ENCODE peak calls at places on chromosomes 16 and 17, in ten cellular contexts. X, A, R, T, Y, N, J, F, H and Q are unnamed samples.

GRCh38 chr16:19389246-19389645 is 28.4 kb upstream of the TMC5 start:
- DNase-seq in A (peak), N (peak), Y (peak), J (no peak), F (peak), X (peak), H (no peak), R (peak), T (peak), Q (peak)

GRCh38 chr17:11889266-11889665 is 108.0 kb downstream of the ZNF18 start:
- DNase-seq in J (no peak), A (no peak), Y (no peak), H (no peak), F (no peak), R (no peak), T (no peak), N (no peak), X (no peak), Q (no peak)

GRCh38 chr16:6153901-6154300 is 1056.3 kb upstream of the EEF2KMT start:
- DNase-seq in T (no peak), X (no peak), Y (no peak), J (no peak), N (no peak), A (no peak), R (no peak), F (no peak), H (no peak), Q (no peak)

GRCh38 chr16:29898786-29899515 is 399 bp downstream of the SEZ6L2 start:
- DNase-seq in T (no peak), N (peak), F (peak), R (peak), H (peak), Y (no peak), J (no peak), A (no peak), X (no peak), Q (no peak)

GRCh38 chr16:4604401-4604800 is 10.3 kb downstream of the UBALD1 start:
- DNase-seq in N (no peak), H (no peak), F (no peak), J (no peak), X (no peak), A (no peak), T (no peak), Y (no peak), R (no peak), Q (no peak)

GRCh38 chr17:42288078-42288984 is at the start of gene STAT5A:
- DNase-seq in N (peak), F (no peak), J (peak), A (peak), Y (peak), X (peak), H (peak), T (peak), R (peak), Q (peak)

GRCh38 chr16:64390102-64390501 is 731.8 kb downstream of the CDH11 start:
- DNase-seq in F (no peak), J (no peak), H (no peak), Y (no peak), X (no peak), T (no peak), A (no peak), R (no peak), N (no peak), Q (no peak)

GRCh38 chr16:67672739-67673662 is 6.4 kb downstream of the C16orf86 start:
- DNase-seq in J (no peak), T (peak), Y (peak), N (peak), H (peak), R (peak), F (peak), X (peak), A (peak), Q (peak)

GRCh38 chr16:70703835-70704381 is 18.1 kb upstream of the MTSS2 start:
- DNase-seq in A (no peak), Y (no peak), T (no peak), R (no peak), J (peak), X (no peak), N (no peak), F (no peak), H (no peak), Q (no peak)

GRCh38 chr16:23974223-23974622 is 138.4 kb downstream of the PRKCB start:
- DNase-seq in R (no peak), A (no peak), F (no peak), H (no peak), T (no peak), J (no peak), X (no peak), N (no peak), Y (no peak), Q (no peak)

GRCh38 chr16:57253410-57253927 is 8.4 kb downstream of the ARL2BP start:
- DNase-seq in X (no peak), R (no peak), H (no peak), N (peak), T (no peak), J (no peak), A (no peak), Y (no peak), F (no peak), Q (no peak)

GRCh38 chr17:17127730-17128291 is 78.3 kb downstream of the PLD6 start:
- DNase-seq in H (no peak), J (no peak), Y (no peak), T (no peak), N (peak), R (no peak), X (no peak), A (no peak), F (no peak), Q (no peak)

GRCh38 chr17:7613769-7614421 is 802 bp downstream of the FXR2 start:
- DNase-seq in X (no peak), A (no peak), Y (no peak), F (no peak), H (peak), N (peak), R (no peak), T (peak), J (peak), Q (no peak)

GRCh38 chr17:4712526-4712925 is 2.1 kb downstream of the ARRB2 start:
- DNase-seq in H (no peak), A (no peak), J (no peak), F (no peak), X (no peak), N (no peak), T (no peak), Y (no peak), R (no peak), Q (no peak)

GRCh38 chr17:77233635-77234334 is 93.0 kb downstream of the SEC14L1 start:
- DNase-seq in T (no peak), R (no peak), X (no peak), N (peak), Y (no peak), A (peak), J (no peak), F (peak), H (no peak), Q (no peak)

GRCh38 chr17:37744961-37745800 is at the start of gene HNF1B:
- DNase-seq in Y (no peak), A (peak), T (peak), J (no peak), F (no peak), X (no peak), R (no peak), N (no peak), H (no peak), Q (peak)

GRCh38 chr16:5504028-5504758 is 406.6 kb upstream of the EEF2KMT start:
- DNase-seq in Y (no peak), J (no peak), X (no peak), A (no peak), T (no peak), N (no peak), H (no peak), R (peak), F (no peak), Q (no peak)

GRCh38 chr16:57039148-57039812 is 49.9 kb downstream of the NLRC5 start:
- DNase-seq in J (no peak), A (peak), Y (no peak), N (peak), T (peak), X (no peak), H (peak), F (no peak), R (no peak), Q (peak)

GRCh38 chr17:77394540-77395295 is 253.9 kb downstream of the SEC14L1 start:
- DNase-seq in H (no peak), T (no peak), J (no peak), N (no peak), A (no peak), F (peak), R (no peak), X (no peak), Y (no peak), Q (no peak)

GRCh38 chr16:11363927-11364258 is 18.6 kb downstream of the RMI2 start:
- DNase-seq in H (no peak), A (no peak), T (no peak), X (no peak), J (no peak), R (no peak), F (no peak), Y (no peak), N (no peak), Q (no peak)

GRCh38 chr17:72387487-72387886 is 266.7 kb downstream of the SOX9 start:
- DNase-seq in A (no peak), T (no peak), R (no peak), J (no peak), X (no peak), Y (no peak), H (peak), F (peak), N (peak), Q (no peak)

GRCh38 chr16:278863-279366 is 1.5 kb upstream of the ARHGDIG start:
- DNase-seq in X (peak), F (peak), T (no peak), A (peak), N (peak), J (no peak), R (no peak), H (no peak), Y (peak), Q (peak)

GRCh38 chr17:79201536-79202227 is 127.1 kb downstream of the ENGASE start:
- DNase-seq in X (no peak), N (peak), T (no peak), H (peak), R (no peak), A (no peak), F (no peak), Y (no peak), J (no peak), Q (no peak)

GRCh38 chr16:12896562-12896961 is 4.8 kb upstream of the SHISA9 start:
- DNase-seq in N (peak), Y (no peak), F (peak), T (peak), A (no peak), R (no peak), H (peak), X (no peak), J (no peak), Q (no peak)

GRCh38 chr17:3034578-3034920 is 28.9 kb downstream of the OR1D5 start:
- DNase-seq in N (no peak), T (no peak), R (no peak), J (peak), Y (no peak), X (no peak), H (no peak), F (no peak), A (no peak), Q (no peak)

GRCh38 chr16:65449526-65449925 is 327.7 kb upstream of the CDH11 start:
- DNase-seq in R (no peak), H (no peak), X (no peak), F (no peak), Y (no peak), J (no peak), N (no peak), A (no peak), T (no peak), Q (no peak)

GRCh38 chr17:13537871-13538643 is 63.7 kb downstream of the HS3ST3A1 start:
- DNase-seq in A (no peak), N (no peak), F (no peak), T (no peak), R (no peak), X (no peak), Y (no peak), J (no peak), H (no peak), Q (no peak)

GRCh38 chr16:12260647-12261262 is 284.2 kb downstream of the SNX29 start:
- DNase-seq in J (no peak), Y (no peak), R (no peak), T (no peak), N (no peak), A (no peak), X (no peak), H (no peak), F (no peak), Q (no peak)

GRCh38 chr16:49576941-49577340 is 203.3 kb downstream of the C16orf78 start:
- DNase-seq in T (no peak), J (no peak), X (no peak), A (no peak), F (no peak), H (no peak), N (no peak), Y (no peak), R (no peak), Q (no peak)

GRCh38 chr17:72439893-72440502 is 319.2 kb downstream of the SOX9 start:
- DNase-seq in H (no peak), Y (no peak), F (no peak), N (no peak), A (no peak), R (no peak), T (no peak), J (no peak), X (no peak), Q (no peak)

GRCh38 chr17:49579522-49579921 is 3.9 kb downstream of the NXPH3 start:
- DNase-seq in X (no peak), T (no peak), H (no peak), N (no peak), Y (no peak), F (no peak), A (no peak), J (no peak), R (no peak), Q (no peak)

GRCh38 chr17:64492481-64493109 is 4.3 kb downstream of the POLG2 start:
- DNase-seq in A (no peak), J (no peak), Y (peak), F (no peak), R (no peak), X (peak), T (peak), H (no peak), N (peak), Q (no peak)

GRCh38 chr17:41486809-41487530 is 2.7 kb downstream of the KRT36 start:
- DNase-seq in A (peak), H (no peak), Y (no peak), T (peak), R (no peak), J (no peak), F (no peak), N (no peak), X (no peak), Q (peak)